ENCODE peak calls at places on chromosomes 5 and 9, in nine cellular contexts. P, W, R, J, I, M, E, L and Y are unnamed samples.

GRCh38 chr5:158084292-158084691 is 225.3 kb upstream of the CLINT1 start:
- DNase-seq in P (no peak), W (peak), R (no peak), J (no peak), I (no peak), M (peak), E (no peak), L (no peak), Y (peak)

GRCh38 chr5:138148811-138149210 is 9.6 kb upstream of the NME5 start:
- DNase-seq in P (no peak), W (peak), R (no peak), J (no peak), I (no peak), M (peak), E (no peak), L (no peak), Y (peak)

GRCh38 chr9:35711501-35712428 is 20.2 kb downstream of the TLN1 start:
- DNase-seq in P (no peak), W (no peak), R (no peak), J (no peak), I (peak), M (no peak), E (no peak), L (no peak), Y (peak)

GRCh38 chr9:88781500-88782391 is 209.5 kb upstream of the S1PR3 start:
- DNase-seq in P (no peak), W (no peak), R (no peak), J (no peak), I (no peak), M (peak), E (peak), L (peak), Y (peak)

GRCh38 chr5:5288236-5288635 is 134.2 kb upstream of the ICE1 start:
- DNase-seq in P (no peak), W (peak), R (no peak), J (no peak), I (no peak), M (no peak), E (no peak), L (no peak), Y (no peak)

GRCh38 chr9:127522727-127523126 is 71.4 kb downstream of the LRSAM1 start:
- DNase-seq in P (no peak), W (peak), R (no peak), J (no peak), I (no peak), M (no peak), E (no peak), L (no peak), Y (peak)

GRCh38 chr5:145976431-145977155 is 40.2 kb downstream of the SH3RF2 start:
- DNase-seq in P (no peak), W (peak), R (no peak), J (no peak), I (no peak), M (peak), E (no peak), L (no peak), Y (peak)

GRCh38 chr9:92522983-92523970 is 12.5 kb downstream of the ECM2 start:
- DNase-seq in P (no peak), W (no peak), R (no peak), J (no peak), I (no peak), M (no peak), E (no peak), L (no peak), Y (no peak)

GRCh38 chr9:38192731-38193130 is 123.7 kb upstream of the SHB start:
- DNase-seq in P (no peak), W (no peak), R (no peak), J (no peak), I (no peak), M (no peak), E (no peak), L (no peak), Y (no peak)

GRCh38 chr9:118962426-118962825 is 406.8 kb downstream of the BRINP1 start:
- DNase-seq in P (no peak), W (no peak), R (no peak), J (no peak), I (no peak), M (no peak), E (no peak), L (no peak), Y (no peak)

GRCh38 chr5:124309241-124309977 is 437.0 kb downstream of the ZNF608 start:
- DNase-seq in P (no peak), W (no peak), R (no peak), J (no peak), I (no peak), M (no peak), E (peak), L (no peak), Y (no peak)

DNA sequence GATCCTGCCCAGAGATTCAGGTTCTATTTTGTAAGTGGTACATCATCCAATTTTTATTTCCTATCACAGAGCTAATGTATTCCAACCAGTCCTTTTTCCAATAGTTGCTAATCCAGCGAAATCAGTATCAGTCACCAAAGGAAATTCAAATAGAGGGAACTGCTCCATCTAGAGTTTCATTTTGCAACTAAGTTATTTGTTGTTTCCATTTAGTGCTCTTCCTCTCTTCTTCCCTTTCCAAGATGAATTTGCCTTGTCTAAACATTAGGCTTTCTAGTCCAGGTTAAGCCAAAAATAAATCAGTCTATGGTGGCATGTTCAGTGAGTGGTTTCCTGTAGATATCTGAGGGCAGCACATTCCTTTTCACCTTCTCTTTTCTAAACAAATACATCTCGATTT is 79.8 kb upstream of the SPATA31D4 start:
- DNase-seq in P (no peak), W (peak), R (no peak), J (no peak), I (no peak), M (peak), E (no peak), L (peak), Y (peak)
- TF ChIP-seq CTCF in P (peak), W (peak), R (peak), J (no peak), I (no peak), M (peak), E (peak), L (peak), Y (peak)

GRCh38 chr5:120446896-120447295 is 17.2 kb upstream of the PRR16 start:
- DNase-seq in P (no peak), W (no peak), R (no peak), J (no peak), I (no peak), M (no peak), E (no peak), L (no peak), Y (no peak)

GRCh38 chr5:120447706-120448239 is 16.3 kb upstream of the PRR16 start:
- DNase-seq in P (no peak), W (peak), R (no peak), J (no peak), I (no peak), M (no peak), E (no peak), L (no peak), Y (peak)

GRCh38 chr5:120446068-120446492 is 18.0 kb upstream of the PRR16 start:
- DNase-seq in P (no peak), W (peak), R (no peak), J (no peak), I (no peak), M (peak), E (no peak), L (peak), Y (peak)

GRCh38 chr5:120442694-120443093 is 21.4 kb upstream of the PRR16 start:
- DNase-seq in P (no peak), W (no peak), R (no peak), J (no peak), I (no peak), M (no peak), E (no peak), L (no peak), Y (no peak)

DNA sequence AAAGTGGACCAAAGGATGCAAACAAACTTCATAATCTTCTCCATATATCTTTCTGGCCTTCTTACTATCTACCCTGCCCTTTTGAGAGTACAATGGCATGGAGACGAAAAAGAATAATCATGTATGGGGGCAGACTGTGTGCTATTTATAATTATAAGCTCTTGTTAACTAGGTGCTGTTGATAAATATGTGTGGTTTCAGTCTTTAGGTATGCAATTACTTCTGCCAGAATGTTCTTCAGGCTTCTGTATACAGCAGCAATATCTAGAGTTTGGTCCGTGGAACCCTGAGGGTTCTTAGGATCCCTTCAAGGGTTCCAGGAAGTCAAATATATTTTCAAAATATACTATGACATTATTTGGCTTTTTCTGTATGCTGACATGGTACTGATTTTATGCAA is 20.5 kb upstream of the PRR16 start:
- DNase-seq in P (no peak), W (no peak), R (no peak), J (no peak), I (no peak), M (no peak), E (no peak), L (no peak), Y (no peak)
- TF ChIP-seq CTCF in P (no peak), W (no peak), R (no peak), J (no peak), I (no peak), M (no peak), E (no peak), L (no peak), Y (no peak)

GRCh38 chr9:84785766-84786547 is 116.4 kb downstream of the NTRK2 start:
- DNase-seq in P (no peak), W (no peak), R (no peak), J (no peak), I (no peak), M (no peak), E (no peak), L (no peak), Y (no peak)
- TF ChIP-seq CTCF in P (no peak), W (no peak), R (no peak), J (no peak), I (no peak), M (no peak), E (peak), L (no peak), Y (no peak)

GRCh38 chr5:173721259-173722232 is 105.1 kb upstream of the BOD1 start:
- DNase-seq in P (no peak), W (peak), R (no peak), J (no peak), I (no peak), M (no peak), E (no peak), L (no peak), Y (peak)
- TF ChIP-seq CTCF in P (no peak), W (no peak), R (no peak), J (no peak), I (no peak), M (no peak), E (peak), L (no peak), Y (no peak)

DNA sequence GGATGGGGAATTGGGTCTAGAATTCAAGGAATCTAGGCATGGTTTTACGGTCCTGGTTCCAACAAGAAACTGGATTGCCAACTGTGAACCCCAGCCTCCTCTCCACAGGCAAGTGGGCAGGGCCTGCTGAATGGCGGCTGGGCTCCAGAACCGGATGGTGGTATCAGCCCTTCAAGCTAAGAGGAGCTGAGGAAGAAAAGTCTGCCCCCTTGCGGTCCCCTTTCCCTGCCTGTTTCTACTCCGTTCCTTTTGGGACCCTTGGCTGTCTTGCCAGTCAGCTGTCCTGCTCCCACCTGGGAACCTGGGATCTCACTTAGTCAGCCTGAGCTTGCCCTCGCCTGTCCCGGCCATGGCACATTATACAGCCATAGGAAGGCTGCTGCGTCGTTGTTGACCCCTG is 234.4 kb upstream of the DAPK1 start:
- DNase-seq in P (no peak), W (no peak), R (no peak), J (no peak), I (no peak), M (no peak), E (peak), L (no peak), Y (no peak)
- TF ChIP-seq CTCF in P (no peak), W (peak), R (no peak), J (no peak), I (no peak), M (no peak), E (peak), L (no peak), Y (no peak)

DNA sequence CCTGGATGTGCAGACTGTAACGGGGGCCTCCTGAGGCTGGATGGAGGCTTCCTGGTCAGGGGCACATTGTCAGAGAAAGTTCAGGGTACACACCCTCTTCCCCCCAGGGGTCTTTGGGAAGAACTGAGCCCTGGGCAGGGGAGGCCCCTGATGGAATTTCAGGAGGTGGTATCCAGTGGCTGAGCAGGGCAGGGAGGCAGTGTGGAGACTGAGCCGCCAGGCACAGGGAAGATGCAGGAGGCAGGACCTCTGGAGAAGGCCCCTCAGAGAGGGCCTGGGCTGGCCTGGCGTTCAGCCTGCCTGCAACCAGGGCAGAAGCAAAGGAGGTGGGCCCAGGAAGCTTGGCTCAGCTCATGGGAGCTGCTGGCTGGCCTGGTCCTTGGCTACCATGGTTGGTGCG is 53.5 kb downstream of the GTF3C4 start:
- DNase-seq in P (no peak), W (no peak), R (no peak), J (no peak), I (no peak), M (no peak), E (no peak), L (no peak), Y (no peak)
- TF ChIP-seq CTCF in P (no peak), W (no peak), R (no peak), J (no peak), I (no peak), M (no peak), E (no peak), L (no peak), Y (no peak)

GRCh38 chr9:131474711-131475110 is 28.0 kb upstream of the POMT1 start:
- DNase-seq in P (no peak), W (no peak), R (no peak), J (no peak), I (no peak), M (no peak), E (no peak), L (no peak), Y (no peak)

GRCh38 chr9:131475111-131475955 is 27.4 kb upstream of the POMT1 start:
- DNase-seq in P (no peak), W (no peak), R (no peak), J (no peak), I (no peak), M (no peak), E (no peak), L (no peak), Y (no peak)

GRCh38 chr9:131476777-131477345 is 25.9 kb upstream of the POMT1 start:
- DNase-seq in P (no peak), W (no peak), R (no peak), J (no peak), I (no peak), M (no peak), E (no peak), L (no peak), Y (no peak)

GRCh38 chr9:131477367-131477766 is 25.4 kb upstream of the POMT1 start:
- DNase-seq in P (no peak), W (no peak), R (no peak), J (no peak), I (no peak), M (no peak), E (no peak), L (no peak), Y (no peak)

DNA sequence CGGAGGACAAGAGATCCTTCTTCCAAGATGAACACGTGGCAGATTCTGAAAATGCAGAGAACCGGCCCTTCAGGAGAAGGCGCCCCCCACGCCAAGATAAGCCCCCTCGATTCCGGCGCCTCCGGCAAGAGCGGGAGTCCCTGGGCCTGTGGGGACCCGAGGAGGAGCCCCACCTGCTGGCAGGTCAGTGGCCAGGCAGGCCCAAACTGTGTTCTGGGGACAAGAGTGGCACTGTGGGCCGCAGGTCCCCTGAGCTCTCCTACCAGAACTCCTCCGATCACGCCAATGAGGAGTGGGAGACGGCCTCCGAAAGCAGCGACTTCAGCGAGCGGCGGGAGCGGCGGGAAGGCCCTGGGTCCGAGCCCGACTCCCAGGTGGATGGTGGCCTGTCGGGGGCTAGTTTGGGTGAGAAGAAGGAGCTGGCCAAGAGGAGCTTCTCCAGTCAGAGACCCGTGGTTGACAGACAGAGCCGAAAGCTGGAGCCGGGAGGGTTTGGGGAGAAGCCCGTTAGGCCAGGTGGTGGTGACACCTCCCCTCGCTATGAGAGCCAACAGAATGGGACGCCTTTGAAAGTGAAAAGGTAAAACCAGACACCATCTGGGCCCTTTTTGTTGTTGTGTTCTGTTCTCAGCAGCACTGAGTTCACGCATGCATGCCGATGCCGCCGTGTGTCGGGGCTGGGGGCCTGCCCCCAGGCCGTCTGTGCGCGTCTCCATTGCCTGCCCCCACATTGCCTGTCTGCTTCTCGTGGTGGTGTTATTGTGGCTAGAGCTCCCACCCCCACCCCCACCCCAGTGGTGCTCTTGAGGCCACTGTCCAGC is 26.6 kb upstream of the POMT1 start:
- DNase-seq in P (no peak), W (no peak), R (no peak), J (no peak), I (no peak), M (no peak), E (peak), L (no peak), Y (no peak)
- TF ChIP-seq CTCF in P (peak), W (peak), R (peak), J (peak), I (no peak), M (peak), E (peak), L (peak), Y (peak)

GRCh38 chr9:3848445-3849114 is 322.8 kb upstream of the RFX3 start:
- DNase-seq in P (no peak), W (peak), R (no peak), J (no peak), I (no peak), M (peak), E (peak), L (peak), Y (peak)
- TF ChIP-seq CTCF in P (no peak), W (no peak), R (peak), J (no peak), I (no peak), M (no peak), E (peak), L (peak), Y (no peak)